ENCODE peak calls at places on chromosomes 2 and 18, in nine cellular contexts. M, C, T, E, X, F, P, R and L are unnamed samples. For H3K4me1, the result is how much of the 10 kb centered on the place peaks cover.

GRCh38 chr2:28721601-28722191 is 29.9 kb upstream of the PPP1CB start:
- DNase-seq in M (no peak), X (no peak), R (no peak), F (no peak), C (no peak), E (no peak), P (no peak), T (no peak), L (no peak)

GRCh38 chr2:239360421-239361310 is 40.2 kb downstream of the HDAC4 start:
- DNase-seq in X (no peak), F (no peak), E (no peak), C (peak), R (no peak), T (no peak), P (no peak), M (no peak), L (no peak)

GRCh38 chr18:26134110-26134509 is 441 bp downstream of the PSMA8 start:
- DNase-seq in X (no peak), M (no peak), R (no peak), C (no peak), E (no peak), F (no peak), P (no peak), T (no peak), L (no peak)

GRCh38 chr2:39696072-39696471 is 30.4 kb downstream of the TMEM178A start:
- DNase-seq in M (no peak), F (peak), P (no peak), E (peak), R (no peak), X (peak), C (no peak), T (no peak), L (no peak)

GRCh38 chr2:151410485-151410833 is 757 bp downstream of the RIF1 start:
- DNase-seq in M (no peak), C (no peak), R (no peak), P (peak), E (peak), F (peak), T (peak), X (peak), L (no peak)

GRCh38 chr18:9775172-9775571 is 67.1 kb downstream of the RAB31 start:
- DNase-seq in P (peak), C (no peak), M (no peak), E (no peak), T (no peak), R (no peak), F (no peak), X (peak), L (no peak)

GRCh38 chr2:60414731-60415130 is 138.7 kb downstream of the BCL11A start:
- DNase-seq in X (peak), T (no peak), P (no peak), F (no peak), M (no peak), E (no peak), C (no peak), R (no peak), L (no peak)

GRCh38 chr2:101223814-101224231 is 28.9 kb upstream of the CNOT11 start:
- DNase-seq in X (no peak), F (no peak), T (no peak), R (no peak), P (no peak), E (no peak), C (no peak), M (no peak), L (no peak)

GRCh38 chr18:3761266-3761665 is 311.3 kb downstream of the TGIF1 start:
- DNase-seq in T (no peak), P (no peak), X (no peak), M (no peak), F (no peak), R (no peak), E (no peak), C (no peak), L (no peak)

GRCh38 chr2:239912171-239912937 is 112.8 kb downstream of the NDUFA10 start:
- DNase-seq in X (no peak), R (no peak), T (no peak), P (peak), C (no peak), F (no peak), M (no peak), E (no peak), L (peak)

GRCh38 chr18:62953663-62954062 is 238.3 kb downstream of the PHLPP1 start:
- DNase-seq in M (no peak), P (no peak), X (peak), E (no peak), C (no peak), F (no peak), T (no peak), R (no peak), L (no peak)

GRCh38 chr2:200703132-200703925 is 108.4 kb upstream of the BZW1 start:
- DNase-seq in F (peak), P (no peak), R (no peak), E (peak), M (no peak), T (peak), X (peak), C (no peak), L (no peak)

GRCh38 chr18:7598167-7599062 is 31.3 kb downstream of the PTPRM start:
- DNase-seq in M (no peak), R (no peak), E (no peak), P (no peak), T (no peak), C (no peak), F (no peak), X (peak), L (no peak)

GRCh38 chr18:41226186-41226585 is 728.8 kb upstream of the PIK3C3 start:
- DNase-seq in E (no peak), X (peak), M (peak), T (no peak), P (no peak), F (no peak), R (no peak), C (no peak), L (no peak)

GRCh38 chr2:189076572-189076971 is 102.4 kb downstream of the COL3A1 start:
- DNase-seq in F (no peak), P (no peak), E (no peak), M (no peak), R (no peak), T (peak), C (no peak), X (peak), L (no peak)

GRCh38 chr2:55017880-55018279 is 32.4 kb downstream of the RTN4 start:
- DNase-seq in X (no peak), E (no peak), R (no peak), C (no peak), P (no peak), T (no peak), F (no peak), M (no peak), L (no peak)

GRCh38 chr18:74115046-74115445 is 32.6 kb downstream of the FBXO15 start:
- DNase-seq in M (no peak), F (no peak), E (no peak), C (no peak), T (no peak), X (peak), R (no peak), P (no peak), L (peak)

GRCh38 chr2:222756362-222756831 is 84.9 kb downstream of the MOGAT1 start:
- DNase-seq in T (no peak), C (no peak), R (no peak), P (no peak), F (no peak), M (peak), X (no peak), E (peak), L (no peak)

GRCh38 chr2:42840760-42841159 is 48.4 kb upstream of the HAAO start:
- DNase-seq in X (no peak), T (no peak), P (peak), R (no peak), F (no peak), E (no peak), C (no peak), M (no peak), L (peak)

GRCh38 chr2:187506416-187506815 is 47.8 kb downstream of the TFPI start:
- DNase-seq in R (no peak), P (no peak), T (no peak), X (no peak), E (no peak), C (no peak), F (no peak), M (no peak), L (no peak)

GRCh38 chr2:173607601-173608311 is 253.1 kb downstream of the CDCA7 start:
- DNase-seq in P (no peak), X (peak), F (no peak), E (no peak), C (no peak), T (peak), M (no peak), R (no peak), L (no peak)

GRCh38 chr2:57877811-57878572 is 168.6 kb upstream of the VRK2 start:
- DNase-seq in P (no peak), X (no peak), R (no peak), T (no peak), C (no peak), F (no peak), M (no peak), E (no peak), L (no peak)

GRCh38 chr18:26017929-26018328 is 72.5 kb downstream of the SS18 start:
- DNase-seq in X (peak), C (no peak), P (no peak), F (no peak), R (no peak), E (no peak), M (no peak), T (no peak), L (no peak)

GRCh38 chr2:132701810-132702209 is 31.8 kb upstream of the LYPD1 start:
- DNase-seq in F (no peak), X (no peak), C (no peak), T (no peak), R (no peak), P (no peak), M (no peak), E (no peak), L (no peak)

GRCh38 chr2:224024270-224024669 is 14.8 kb downstream of the SERPINE2 start:
- DNase-seq in T (no peak), C (no peak), X (no peak), F (peak), R (no peak), M (no peak), E (no peak), P (no peak), L (no peak)

GRCh38 chr2:26982102-26982742 is 11.8 kb downstream of the MAPRE3 start:
- DNase-seq in T (peak), P (peak), E (peak), M (no peak), R (peak), F (peak), X (peak), C (peak), L (no peak)

GRCh38 chr2:62478093-62478580 is 27.9 kb downstream of the TMEM17 start:
- DNase-seq in P (no peak), M (no peak), X (peak), T (peak), R (no peak), E (peak), F (no peak), C (no peak), L (no peak)

GRCh38 chr2:113784823-113785744 is 28.6 kb upstream of the SLC35F5 start:
- DNase-seq in F (no peak), E (no peak), M (no peak), P (no peak), T (no peak), X (peak), R (no peak), C (no peak), L (no peak)

GRCh38 chr18:10514082-10514481 is 11.7 kb upstream of the NAPG start:
- DNase-seq in E (no peak), R (no peak), F (no peak), T (no peak), X (no peak), C (no peak), M (no peak), P (no peak), L (no peak)

GRCh38 chr2:11022874-11023273 is 111.1 kb downstream of the KCNF1 start:
- DNase-seq in F (no peak), X (no peak), R (no peak), M (no peak), P (peak), C (no peak), E (peak), T (no peak), L (no peak)

GRCh38 chr2:26978061-26978596 is 7.7 kb downstream of the MAPRE3 start:
- DNase-seq in R (no peak), E (peak), M (peak), F (no peak), P (no peak), T (peak), C (peak), X (no peak), L (no peak)

GRCh38 chr2:9249036-9249800 is 42.6 kb downstream of the ASAP2 start:
- DNase-seq in E (peak), R (no peak), T (no peak), F (no peak), X (no peak), M (no peak), C (no peak), P (no peak), L (no peak)

GRCh38 chr2:30577151-30577550 is 130.1 kb downstream of the LCLAT1 start:
- DNase-seq in F (peak), X (no peak), P (no peak), C (no peak), E (no peak), M (no peak), R (no peak), T (no peak), L (no peak)

GRCh38 chr2:184053326-184053725 is 545.0 kb upstream of the ZNF804A start:
- DNase-seq in C (no peak), F (no peak), P (no peak), X (no peak), M (no peak), R (no peak), E (peak), T (peak), L (no peak)

GRCh38 chr2:89763254-89763580 is 1071.7 kb downstream of the RPIA start:
- DNase-seq in F (peak), E (no peak), X (no peak), M (no peak), T (no peak), R (no peak), P (peak), C (no peak), L (peak)

GRCh38 chr2:161436411-161436810 is 20.3 kb downstream of the TBR1 start:
- DNase-seq in E (no peak), R (no peak), M (peak), F (no peak), P (no peak), X (peak), C (no peak), T (no peak), L (no peak)

GRCh38 chr2:139872503-139872902 is 1092.3 kb upstream of the NXPH2 start:
- DNase-seq in E (no peak), P (no peak), M (no peak), C (no peak), R (no peak), X (no peak), F (no peak), T (no peak), L (no peak)
- TF ChIP-seq CTCF in E (no peak), P (no peak), M (no peak), C (no peak), R (no peak), X (no peak), F (no peak), T (no peak), L (no peak)

DNA sequence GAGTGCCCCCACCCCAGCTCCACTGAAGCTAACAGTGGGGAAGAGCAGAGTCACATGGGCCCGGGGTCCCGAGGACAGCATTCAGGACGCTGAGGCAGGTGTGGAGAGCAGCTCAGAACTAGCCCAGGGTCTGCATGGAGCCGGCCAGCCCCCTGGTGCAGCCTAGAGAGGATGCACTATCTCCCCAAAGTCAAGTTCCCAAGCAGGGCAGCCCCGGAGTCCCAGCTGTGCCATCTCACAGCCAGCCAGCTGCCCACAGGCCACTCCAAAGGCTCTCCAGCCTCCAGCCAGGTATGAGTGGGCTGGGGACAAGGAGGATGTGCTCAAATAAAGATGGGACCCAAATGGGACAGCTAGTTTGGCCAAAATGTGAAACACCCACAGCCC is 41.0 kb downstream of the BIN1 start:
- DNase-seq in F (no peak), P (no peak), E (no peak), M (no peak), C (no peak), R (no peak), T (no peak), X (no peak), L (no peak)
- H3K4me1 ChIP-seq in F (under half), P (under half), E (under half), M (under half), C (under half), R (under half), T (under half), X (under half), L (under half)

GRCh38 chr2:135144343-135144742 is 92.3 kb downstream of the RAB3GAP1 start:
- DNase-seq in F (no peak), X (no peak), T (no peak), E (no peak), C (no peak), R (no peak), P (no peak), M (no peak), L (no peak)
- H3K27ac ChIP-seq in F (no peak), X (no peak), T (no peak), E (no peak), C (no peak), R (no peak), P (no peak), M (no peak), L (no peak)

GRCh38 chr2:112293636-112294401 is 18.4 kb downstream of the ZC3H6 start:
- DNase-seq in R (no peak), T (no peak), C (no peak), X (peak), M (no peak), E (no peak), P (no peak), F (no peak), L (no peak)

GRCh38 chr2:112290098-112290497 is 14.7 kb downstream of the ZC3H6 start:
- DNase-seq in X (no peak), F (no peak), P (no peak), R (no peak), T (no peak), M (no peak), C (no peak), E (no peak), L (no peak)

GRCh38 chr2:112296407-112296806 is 21.0 kb downstream of the ZC3H6 start:
- DNase-seq in C (no peak), X (no peak), T (no peak), F (no peak), E (no peak), R (no peak), M (no peak), P (no peak), L (no peak)

DNA sequence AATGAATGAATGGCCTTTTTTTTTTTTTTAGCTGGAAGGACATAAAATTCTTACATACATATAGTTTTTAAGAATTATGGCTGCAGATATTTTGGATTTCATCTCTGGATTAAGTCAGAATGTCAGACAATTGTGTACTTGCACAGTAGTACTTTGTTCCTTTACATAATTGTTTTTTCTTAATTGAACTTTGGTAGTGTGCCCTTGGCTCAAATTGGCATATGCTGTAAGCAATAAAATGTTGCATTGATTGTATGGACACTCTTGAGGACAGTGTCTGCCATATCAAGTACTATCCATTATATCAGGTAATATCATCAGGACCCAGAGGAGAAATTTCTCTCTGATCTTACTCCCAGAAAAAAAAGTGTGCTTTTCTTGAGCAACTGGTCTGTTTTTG is 15.2 kb downstream of the ZC3H6 start:
- DNase-seq in E (no peak), M (no peak), P (no peak), X (no peak), F (no peak), T (no peak), R (no peak), C (no peak), L (no peak)
- TF ChIP-seq CTCF in E (no peak), M (no peak), P (no peak), X (no peak), F (no peak), T (no peak), R (no peak), C (no peak), L (no peak)

GRCh38 chr2:127142663-127143630 is 36.0 kb upstream of the BIN1 start:
- DNase-seq in M (no peak), E (no peak), C (no peak), R (no peak), T (no peak), X (no peak), F (no peak), P (no peak), L (no peak)

GRCh38 chr2:127146820-127147502 is 40.0 kb upstream of the BIN1 start:
- DNase-seq in M (no peak), F (no peak), P (no peak), C (no peak), X (no peak), T (no peak), E (no peak), R (no peak), L (no peak)

GRCh38 chr2:127146071-127146725 is 39.2 kb upstream of the BIN1 start:
- DNase-seq in R (no peak), C (no peak), T (no peak), E (no peak), F (no peak), P (no peak), M (no peak), X (no peak), L (no peak)

GRCh38 chr2:127145255-127145899 is 38.4 kb upstream of the BIN1 start:
- DNase-seq in E (no peak), F (no peak), T (no peak), C (no peak), X (no peak), R (no peak), P (no peak), M (no peak), L (no peak)

DNA sequence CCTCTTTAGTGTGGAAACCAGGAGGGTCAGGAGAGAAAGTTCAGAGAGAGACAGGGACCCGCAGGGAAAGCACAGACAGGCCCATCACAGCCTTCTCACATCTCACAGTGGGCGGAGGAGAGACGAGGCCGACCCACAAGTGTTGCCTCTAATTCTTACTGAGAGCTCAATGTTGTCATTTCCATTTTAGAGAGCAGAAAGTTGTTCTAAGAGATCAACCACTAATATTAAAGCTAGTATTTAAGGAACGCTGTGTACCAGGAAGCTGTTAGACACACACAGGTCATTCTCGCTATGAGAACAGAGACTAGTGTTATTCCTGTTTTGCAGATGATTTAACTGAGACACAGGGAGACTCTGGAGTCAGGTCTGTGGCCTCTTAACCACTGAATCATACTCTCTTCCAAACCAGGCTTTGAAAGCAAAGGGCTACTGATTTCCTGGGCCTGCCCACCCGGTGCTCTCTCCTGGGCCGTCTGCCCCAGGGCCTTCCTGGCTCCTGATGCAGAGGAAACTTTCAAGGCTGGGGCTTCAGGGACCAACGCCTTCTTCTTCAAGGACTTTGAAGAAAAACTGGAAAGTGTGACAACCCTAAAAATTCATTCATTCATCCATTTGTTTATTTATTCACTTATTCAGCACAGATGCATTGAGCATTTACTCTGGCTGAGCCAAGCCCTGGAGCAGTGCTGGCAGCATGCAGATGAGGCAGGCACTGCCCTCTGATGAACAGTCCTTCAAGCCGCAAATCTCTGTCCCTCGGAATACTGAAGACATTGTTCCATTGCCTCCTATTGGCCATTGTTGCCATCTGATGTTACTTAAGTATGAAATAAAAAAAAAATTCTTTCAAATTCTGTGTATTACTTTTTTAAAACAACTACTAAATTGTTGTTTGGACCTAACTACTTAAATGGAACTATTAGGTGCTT is 37.2 kb upstream of the BIN1 start:
- DNase-seq in F (no peak), E (no peak), T (no peak), X (no peak), C (no peak), P (no peak), R (no peak), M (no peak), L (no peak)
- H3K4me1 ChIP-seq in F (under half), E (half or more), T (under half), X (under half), C (under half), P (under half), R (under half), M (under half), L (under half)